ENCODE peak calls at places on chromosomes 11 and 22, in eight cellular contexts. G is PC-9, U is dorsolateral prefrontal cortex, E is coronary artery, V is SJSA1, C is mammary epithelial cell, X is tibial artery, M is psoas muscle. P is an unnamed sample.

GRCh38 chr11:34744511-34744910 is 123.6 kb downstream of the EHF start:
- DNase-seq in G (no peak), U (no peak), E (no peak), V (no peak), C (no peak), X (no peak), M (no peak), P (no peak)

GRCh38 chr22:39534591-39535301 is 2.2 kb upstream of the RPS19BP1 start:
- DNase-seq in G (peak; percentile 78), U (peak; percentile 90), E (no peak), V (peak; percentile 86), C (peak; percentile 45), X (peak; percentile 78), M (peak; percentile 86), P (no peak)

GRCh38 chr22:37638351-37639069 is 959 bp upstream of the SH3BP1 start:
- DNase-seq in G (no peak), U (no peak), E (no peak), V (no peak), C (no peak), X (no peak), M (no peak), P (no peak)

GRCh38 chr11:118001494-118001971 is 15.3 kb downstream of the IL10RA start:
- DNase-seq in G (no peak), U (no peak), E (peak; percentile 7), V (no peak), C (no peak), X (no peak), M (no peak), P (no peak)

GRCh38 chr11:62390237-62390636 is 28.6 kb upstream of the SCGB1A1 start:
- DNase-seq in G (no peak), U (no peak), E (no peak), V (no peak), C (no peak), X (no peak), M (no peak), P (no peak)

GRCh38 chr22:17898375-17898774 is 124.1 kb upstream of the BID start:
- DNase-seq in G (no peak), U (no peak), E (no peak), V (no peak), C (no peak), X (no peak), M (no peak), P (no peak)

GRCh38 chr11:116535954-116536353 is 236.8 kb downstream of the BUD13 start:
- DNase-seq in G (no peak), U (no peak), E (peak; percentile 24), V (no peak), C (no peak), X (no peak), M (no peak), P (no peak)

GRCh38 chr11:117300301-117300700 is 9.2 kb downstream of the BACE1-AS start:
- DNase-seq in G (no peak), U (no peak), E (no peak), V (no peak), C (no peak), X (peak; percentile 32), M (peak; percentile 21), P (no peak)

GRCh38 chr22:20324139-20324516 is 4.3 kb upstream of the DGCR6L start:
- DNase-seq in G (no peak), U (no peak), E (no peak), V (no peak), C (no peak), X (no peak), M (no peak), P (no peak)

GRCh38 chr11:71190551-71190950 is 61.8 kb downstream of the SHANK2 start:
- DNase-seq in G (no peak), U (no peak), E (no peak), V (no peak), C (no peak), X (no peak), M (no peak), P (no peak)

GRCh38 chr11:95081412-95081811 is 8.2 kb upstream of the ENDOD1 start:
- DNase-seq in G (no peak), U (peak; percentile 74), E (peak; percentile 91), V (no peak), C (no peak), X (peak; percentile 86), M (no peak), P (no peak)

GRCh38 chr11:108204376-108204775 is 18.1 kb downstream of the NPAT start:
- DNase-seq in G (no peak), U (no peak), E (no peak), V (no peak), C (no peak), X (no peak), M (no peak), P (no peak)

GRCh38 chr11:1298695-1299492 is 10.5 kb downstream of the TOLLIP start:
- DNase-seq in G (peak; percentile 66), U (peak; percentile 84), E (peak; percentile 90), V (no peak), C (peak; percentile 80), X (peak; percentile 84), M (peak; percentile 89), P (peak; percentile 53)

GRCh38 chr22:46068908-46069481 is 81.3 kb upstream of the PPARA start:
- DNase-seq in G (peak; percentile 16), U (peak; percentile 35), E (peak; percentile 63), V (peak; percentile 92), C (peak; percentile 78), X (peak; percentile 20), M (no peak), P (no peak)

GRCh38 chr11:2801711-2802388 is 83.7 kb downstream of the CDKN1C start:
- DNase-seq in G (no peak), U (peak; percentile 23), E (peak; percentile 47), V (peak; percentile 47), C (no peak), X (peak; percentile 10), M (peak; percentile 10), P (no peak)

GRCh38 chr11:30244255-30244654 is 13.4 kb downstream of the FSHB start:
- DNase-seq in G (no peak), U (no peak), E (no peak), V (no peak), C (peak; percentile 72), X (no peak), M (no peak), P (peak; percentile 39)

GRCh38 chr11:118277312-118277711 is 13.2 kb upstream of the MPZL2 start:
- DNase-seq in G (peak; percentile 65), U (no peak), E (no peak), V (no peak), C (peak; percentile 90), X (no peak), M (no peak), P (peak; percentile 83)

GRCh38 chr11:45843158-45843924 is 3.9 kb upstream of the CRY2 start:
- DNase-seq in G (peak; percentile 91), U (peak; percentile 91), E (peak; percentile 97), V (peak; percentile 92), C (peak; percentile 81), X (peak; percentile 92), M (peak; percentile 89), P (peak; percentile 57)

GRCh38 chr11:385594-386351 is 8.2 kb upstream of the PKP3 start:
- DNase-seq in G (no peak), U (no peak), E (no peak), V (no peak), C (no peak), X (no peak), M (no peak), P (no peak)

GRCh38 chr22:20118572-20119020 is 1.6 kb upstream of the TRMT2A start:
- DNase-seq in G (no peak), U (no peak), E (no peak), V (no peak), C (no peak), X (no peak), M (peak; percentile 3), P (no peak)

GRCh38 chr11:72838691-72839305 is 24.6 kb downstream of the ATG16L2 start:
- DNase-seq in G (no peak), U (no peak), E (no peak), V (no peak), C (peak; percentile 85), X (no peak), M (no peak), P (no peak)

GRCh38 chr22:22752556-22753477 is 108.4 kb downstream of the GGTLC2 start:
- DNase-seq in G (no peak), U (no peak), E (peak; percentile 69), V (no peak), C (peak; percentile 10), X (peak; percentile 52), M (peak; percentile 25), P (no peak)

GRCh38 chr11:120566176-120566575 is 54.6 kb downstream of the GRIK4 start:
- DNase-seq in G (no peak), U (no peak), E (no peak), V (no peak), C (peak; percentile 48), X (no peak), M (no peak), P (no peak)

GRCh38 chr11:17473071-17473744 is 3.4 kb downstream of the ABCC8 start:
- DNase-seq in G (no peak), U (peak; percentile 46), E (no peak), V (no peak), C (peak; percentile 11), X (no peak), M (no peak), P (no peak)

GRCh38 chr11:77171885-77172665 is 44.0 kb downstream of the MYO7A start:
- DNase-seq in G (no peak), U (no peak), E (no peak), V (no peak), C (no peak), X (no peak), M (no peak), P (no peak)

GRCh38 chr22:26446808-26447515 is 17.9 kb downstream of the ASPHD2 start:
- DNase-seq in G (no peak), U (no peak), E (no peak), V (no peak), C (no peak), X (no peak), M (no peak), P (no peak)
- H3K27ac ChIP-seq in G (no peak overlapping the region), U (no peak overlapping the region), E (no peak overlapping the region), V (no peak overlapping the region), C (no peak overlapping the region), X (no peak overlapping the region), M (no peak overlapping the region), P (no peak overlapping the region)

DNA sequence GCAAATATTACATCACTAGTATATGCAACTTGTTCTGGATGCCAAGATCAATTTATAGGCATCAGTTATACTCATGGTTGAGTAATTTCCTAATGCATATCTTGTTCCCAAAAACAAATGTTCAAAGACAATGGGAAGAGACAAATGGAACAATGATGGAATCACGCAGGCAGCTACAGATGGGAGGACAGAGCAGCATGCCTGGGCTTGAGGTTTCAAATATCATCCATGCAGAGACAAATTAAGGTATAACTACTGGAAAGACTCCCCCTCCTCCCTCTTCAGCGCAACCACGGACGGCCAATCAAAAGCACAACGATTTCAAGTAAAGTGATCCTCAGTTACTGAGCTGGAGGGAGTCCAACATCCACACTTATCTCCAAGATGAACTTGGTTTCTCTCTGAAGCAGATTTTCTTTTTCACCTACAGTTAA is 106.8 kb downstream of the CCDC83 start:
- DNase-seq in G (no peak), U (no peak), E (no peak), V (no peak), C (peak; percentile 39), X (no peak), M (no peak), P (no peak)
- H3K27ac ChIP-seq in G (no peak overlapping the region), U (no peak overlapping the region), E (no peak overlapping the region), V (no peak overlapping the region), C (no peak overlapping the region), X (no peak overlapping the region), M (peak overlapping the region; percentile 64), P (peak overlapping the region; percentile 59)

GRCh38 chr22:41216984-41217383 is 11.9 kb downstream of the L3MBTL2 start:
- DNase-seq in G (no peak), U (no peak), E (no peak), V (no peak), C (no peak), X (no peak), M (no peak), P (no peak)
- H3K27ac ChIP-seq in G (no peak overlapping the region), U (peak overlapping the region; percentile 50), E (peak overlapping the region; percentile 81), V (peak overlapping the region; percentile 50), C (no peak overlapping the region), X (no peak overlapping the region), M (peak overlapping the region; percentile 62), P (peak overlapping the region; percentile 100)

GRCh38 chr11:65559951-65560537 is 1.9 kb upstream of the LTBP3 start:
- DNase-seq in G (peak; percentile 92), U (no peak), E (no peak), V (peak; percentile 88), C (peak; percentile 92), X (no peak), M (no peak), P (no peak)
- H3K27ac ChIP-seq in G (peak overlapping the region; percentile 69), U (peak overlapping the region; percentile 96), E (peak overlapping the region; percentile 99), V (peak overlapping the region; percentile 17), C (peak overlapping the region; percentile 56), X (peak overlapping the region; percentile 96), M (peak overlapping the region; percentile 99), P (peak overlapping the region; percentile 87)

P was measured in epithelial cell of prostate.